ENCODE peak calls at places on chromosomes 3 and 15, in five cellular contexts. One of them, this sample, is unnamed.

GRCh38 chr3:111227216-111227615 is 155.6 kb downstream of the NECTIN3 start:
- DNase-seq in activated naive CD4-positive, alpha-beta T cell treated with anti-CD3 and anti-CD28 coated beads for 36 hours: no peak
- DNase-seq in HFFc6: peak
- DNase-seq in activated gamma-delta T cell treated with Interleukin-2 at 50 U/mL for 16 hours: no peak
- DNase-seq in nephron progenitor cell: no peak
- DNase-seq in this sample: no peak

GRCh38 chr15:75508741-75509532 is 57.4 kb upstream of the SIN3A start:
- DNase-seq in nephron progenitor cell: no peak
- DNase-seq in activated naive CD4-positive, alpha-beta T cell treated with anti-CD3 and anti-CD28 coated beads for 36 hours: peak
- DNase-seq in activated gamma-delta T cell treated with Interleukin-2 at 50 U/mL for 16 hours: peak
- DNase-seq in HFFc6: peak
- DNase-seq in this sample: peak

GRCh38 chr3:164208846-164209245 is 869.5 kb downstream of the SI start:
- DNase-seq in activated gamma-delta T cell treated with Interleukin-2 at 50 U/mL for 16 hours: no peak
- DNase-seq in activated naive CD4-positive, alpha-beta T cell treated with anti-CD3 and anti-CD28 coated beads for 36 hours: no peak
- DNase-seq in HFFc6: no peak
- DNase-seq in nephron progenitor cell: no peak
- DNase-seq in this sample: no peak

GRCh38 chr3:29285356-29286070 is 4.6 kb downstream of the RBMS3 start:
- DNase-seq in nephron progenitor cell: no peak
- DNase-seq in activated naive CD4-positive, alpha-beta T cell treated with anti-CD3 and anti-CD28 coated beads for 36 hours: no peak
- DNase-seq in HFFc6: peak
- DNase-seq in activated gamma-delta T cell treated with Interleukin-2 at 50 U/mL for 16 hours: no peak
- DNase-seq in this sample: peak

GRCh38 chr3:71395470-71395869 is 188.1 kb downstream of the FOXP1 start:
- DNase-seq in HFFc6: no peak
- DNase-seq in activated gamma-delta T cell treated with Interleukin-2 at 50 U/mL for 16 hours: no peak
- DNase-seq in nephron progenitor cell: no peak
- DNase-seq in activated naive CD4-positive, alpha-beta T cell treated with anti-CD3 and anti-CD28 coated beads for 36 hours: no peak
- DNase-seq in this sample: no peak

GRCh38 chr3:56816061-56816460 is 14.3 kb upstream of the ARHGEF3 start:
- DNase-seq in nephron progenitor cell: no peak
- DNase-seq in activated naive CD4-positive, alpha-beta T cell treated with anti-CD3 and anti-CD28 coated beads for 36 hours: no peak
- DNase-seq in HFFc6: no peak
- DNase-seq in activated gamma-delta T cell treated with Interleukin-2 at 50 U/mL for 16 hours: no peak
- DNase-seq in this sample: no peak

GRCh38 chr3:14534379-14535191 is 5.6 kb downstream of the GRIP2 start:
- DNase-seq in activated naive CD4-positive, alpha-beta T cell treated with anti-CD3 and anti-CD28 coated beads for 36 hours: no peak
- DNase-seq in nephron progenitor cell: no peak
- DNase-seq in HFFc6: no peak
- DNase-seq in activated gamma-delta T cell treated with Interleukin-2 at 50 U/mL for 16 hours: no peak
- DNase-seq in this sample: no peak

GRCh38 chr3:41075958-41076357 is 123.3 kb upstream of the CTNNB1 start:
- DNase-seq in HFFc6: no peak
- DNase-seq in activated gamma-delta T cell treated with Interleukin-2 at 50 U/mL for 16 hours: no peak
- DNase-seq in activated naive CD4-positive, alpha-beta T cell treated with anti-CD3 and anti-CD28 coated beads for 36 hours: no peak
- DNase-seq in nephron progenitor cell: no peak
- DNase-seq in this sample: no peak

GRCh38 chr3:108433928-108434327 is 76.5 kb downstream of the MYH15 start:
- DNase-seq in activated gamma-delta T cell treated with Interleukin-2 at 50 U/mL for 16 hours: no peak
- DNase-seq in nephron progenitor cell: no peak
- DNase-seq in HFFc6: no peak
- DNase-seq in activated naive CD4-positive, alpha-beta T cell treated with anti-CD3 and anti-CD28 coated beads for 36 hours: no peak
- DNase-seq in this sample: no peak

This sample was measured in CD4-positive, CD25-positive, alpha-beta regulatory T cell.